ENCODE peak calls at places on chromosomes 1 and 21, in nine cellular contexts. C is ELR; Y is body of pancreas; A is cardiac muscle cell; Z is stimulated activated naive CD4-positive, alpha-beta T cell; O is Peyer's patch; G is nephron progenitor cell; L is HuH-7; P is fibroblast of mammary gland. D is an unnamed sample.
A peak's percentile ranks its signal among the peaks of the same experiment; 100 is the strongest.

GRCh38 chr1:118217073-118217620 is 32.1 kb upstream of the SPAG17 start:
- DNase-seq in G (no peak), O (no peak), A (no peak), C (no peak), L (no peak), Z (no peak), Y (no peak), P (no peak), D (no peak)

GRCh38 chr1:149917590-149918144 is at the start of gene SV2A:
- DNase-seq in O (no peak), Y (no peak), P (peak; percentile 69), G (peak; percentile 68), L (peak; percentile 23), C (peak; percentile 73), A (peak; percentile 71), Z (peak; percentile 7), D (no peak)

GRCh38 chr1:88662723-88663122 is 21.4 kb upstream of the PKN2 start:
- DNase-seq in O (no peak), L (no peak), Z (no peak), P (no peak), A (no peak), C (no peak), G (no peak), Y (no peak), D (no peak)

GRCh38 chr1:175865041-175865766 is 121.8 kb upstream of the TNR start:
- DNase-seq in Y (no peak), G (no peak), O (no peak), L (no peak), P (no peak), C (no peak), A (no peak), Z (no peak), D (no peak)

GRCh38 chr1:241215683-241216082 is 141.3 kb downstream of the RGS7 start:
- DNase-seq in P (no peak), O (no peak), A (no peak), Y (no peak), C (no peak), Z (no peak), G (no peak), L (no peak), D (no peak)

GRCh38 chr1:52725903-52726264 is 369 bp upstream of the ZYG11B start:
- DNase-seq in L (no peak), G (no peak), O (no peak), Y (no peak), Z (no peak), P (no peak), C (no peak), A (no peak), D (no peak)

GRCh38 chr1:224170748-224171478 is 12.1 kb upstream of the DEGS1 start:
- DNase-seq in Z (peak; percentile 18), G (no peak), L (peak; percentile 45), C (peak; percentile 48), A (peak; percentile 42), P (peak; percentile 24), O (no peak), Y (peak; percentile 43), D (peak; percentile 61)

GRCh38 chr1:54403377-54403776 is 2.8 kb downstream of the SSBP3 start:
- DNase-seq in Y (no peak), A (no peak), O (no peak), P (no peak), G (no peak), Z (no peak), L (no peak), C (no peak), D (no peak)

GRCh38 chr1:103284270-103284669 is 175.9 kb upstream of the COL11A1 start:
- DNase-seq in C (no peak), Y (no peak), L (no peak), O (no peak), P (peak; percentile 44), A (no peak), Z (no peak), G (no peak), D (no peak)

GRCh38 chr21:45387506-45387905 is 17.5 kb upstream of the COL18A1 start:
- DNase-seq in P (no peak), Y (no peak), Z (no peak), G (no peak), C (no peak), O (peak; percentile 15), A (no peak), L (no peak), D (no peak)

GRCh38 chr1:156464335-156464734 is 36.2 kb downstream of the MEF2D start:
- DNase-seq in P (peak; percentile 82), A (no peak), C (no peak), Z (no peak), Y (no peak), G (no peak), L (no peak), O (no peak), D (no peak)

GRCh38 chr1:223834660-223835263 is 11.0 kb downstream of the TP53BP2 start:
- DNase-seq in O (no peak), Y (no peak), G (no peak), Z (peak; percentile 11), C (peak; percentile 85), A (peak; percentile 87), P (peak; percentile 91), L (no peak), D (peak; percentile 63)

GRCh38 chr1:3065396-3065795 is 3.6 kb upstream of the PRDM16 start:
- DNase-seq in A (no peak), P (no peak), Z (no peak), G (no peak), C (no peak), L (no peak), O (no peak), Y (no peak), D (no peak)

GRCh38 chr1:236762410-236762809 is 32.7 kb upstream of the MTR start:
- DNase-seq in G (no peak), P (peak; percentile 12), A (no peak), L (no peak), Y (no peak), Z (no peak), O (no peak), C (peak; percentile 20), D (no peak)

D was measured in PC-3.